ENCODE peak calls at places on chromosomes 3 and 15, in six cellular contexts. U is effector memory CD4-positive, alpha-beta T cell; T is SJSA1; B is GM23338; Q is fibroblast of lung; D is RWPE2. O is an unnamed sample.

GRCh38 chr15:47374222-47374621 is 343.1 kb upstream of the SEMA6D start:
- DNase-seq in B (peak; percentile 70), U (no peak), Q (peak; percentile 47), T (no peak), D (no peak), O (no peak)

GRCh38 chr3:59326246-59327024 is 276.6 kb upstream of the CFAP20DC start:
- DNase-seq in B (peak; percentile 77), D (no peak), Q (no peak), U (no peak), T (peak; percentile 4), O (no peak)

GRCh38 chr15:48634096-48634495 is 11.4 kb downstream of the FBN1 start:
- DNase-seq in U (no peak), T (no peak), D (no peak), B (no peak), Q (no peak), O (no peak)

GRCh38 chr3:142778541-142778940 is 54.7 kb downstream of the TRPC1 start:
- DNase-seq in B (no peak), Q (no peak), T (no peak), U (no peak), D (no peak), O (no peak)

GRCh38 chr3:64687781-64688515 is at the start of gene ADAMTS9:
- DNase-seq in B (peak; percentile 78), U (no peak), D (no peak), Q (peak; percentile 87), T (peak; percentile 60), O (peak; percentile 79)

GRCh38 chr3:190401943-190402342 is 14.0 kb downstream of the CLDN16 start:
- DNase-seq in U (no peak), D (no peak), T (no peak), B (no peak), Q (no peak), O (no peak)

GRCh38 chr15:87826119-87826730 is 430.3 kb downstream of the NTRK3 start:
- DNase-seq in T (no peak), U (no peak), B (peak; percentile 42), D (no peak), Q (no peak), O (no peak)

GRCh38 chr15:73633991-73634495 is 854 bp upstream of the NPTN start:
- DNase-seq in T (peak; percentile 95), D (peak; percentile 87), U (no peak), B (no peak), Q (peak; percentile 93), O (no peak)

GRCh38 chr15:78811124-78811824 is at the start of gene ADAMTS7:
- DNase-seq in B (peak; percentile 91), Q (peak; percentile 75), U (no peak), T (peak; percentile 77), D (no peak), O (peak; percentile 58)

GRCh38 chr3:31077021-31077601 is 182.7 kb upstream of the GADL1 start:
- DNase-seq in D (peak; percentile 78), T (peak; percentile 84), Q (peak; percentile 88), U (no peak), B (no peak), O (no peak)

GRCh38 chr3:97810779-97811390 is 10.9 kb upstream of the CRYBG3 start:
- DNase-seq in T (no peak), U (no peak), D (no peak), Q (peak; percentile 5), B (no peak), O (no peak)

GRCh38 chr3:184169896-184170875 is 4.5 kb upstream of the AP2M1 start:
- DNase-seq in T (no peak), Q (no peak), U (no peak), B (peak; percentile 36), D (no peak), O (no peak)

GRCh38 chr3:187288176-187288893 is 3.2 kb downstream of the MASP1 start:
- DNase-seq in Q (no peak), U (no peak), D (no peak), T (no peak), B (no peak), O (no peak)

GRCh38 chr3:112746675-112747276 is 99.9 kb downstream of the CD200R1L start:
- DNase-seq in Q (no peak), D (no peak), T (no peak), B (no peak), U (no peak), O (no peak)

GRCh38 chr3:188310270-188310710 is 156.3 kb downstream of the LPP start:
- DNase-seq in D (no peak), T (no peak), B (no peak), Q (no peak), U (no peak), O (no peak)

GRCh38 chr15:67458449-67458848 is 62.5 kb upstream of the C15orf61 start:
- DNase-seq in B (no peak), Q (no peak), U (no peak), D (no peak), T (no peak), O (no peak)

GRCh38 chr15:68885070-68885469 is 45.3 kb upstream of the SPESP1 start:
- DNase-seq in T (no peak), U (no peak), D (no peak), B (peak; percentile 72), Q (peak; percentile 77), O (peak; percentile 17)

GRCh38 chr15:78540955-78541743 is 905 bp downstream of the PSMA4 start:
- DNase-seq in B (no peak), U (no peak), Q (peak; percentile 38), D (no peak), T (no peak), O (no peak)

GRCh38 chr3:129016366-129016724 is 15.2 kb downstream of the EFCC1 start:
- DNase-seq in D (no peak), B (no peak), Q (no peak), U (peak; percentile 41), T (no peak), O (peak; percentile 13)

GRCh38 chr3:79490165-79491028 is 277.4 kb downstream of the ROBO1 start:
- DNase-seq in T (no peak), Q (peak; percentile 92), B (peak; percentile 29), U (no peak), D (no peak), O (peak; percentile 87)

DNA sequence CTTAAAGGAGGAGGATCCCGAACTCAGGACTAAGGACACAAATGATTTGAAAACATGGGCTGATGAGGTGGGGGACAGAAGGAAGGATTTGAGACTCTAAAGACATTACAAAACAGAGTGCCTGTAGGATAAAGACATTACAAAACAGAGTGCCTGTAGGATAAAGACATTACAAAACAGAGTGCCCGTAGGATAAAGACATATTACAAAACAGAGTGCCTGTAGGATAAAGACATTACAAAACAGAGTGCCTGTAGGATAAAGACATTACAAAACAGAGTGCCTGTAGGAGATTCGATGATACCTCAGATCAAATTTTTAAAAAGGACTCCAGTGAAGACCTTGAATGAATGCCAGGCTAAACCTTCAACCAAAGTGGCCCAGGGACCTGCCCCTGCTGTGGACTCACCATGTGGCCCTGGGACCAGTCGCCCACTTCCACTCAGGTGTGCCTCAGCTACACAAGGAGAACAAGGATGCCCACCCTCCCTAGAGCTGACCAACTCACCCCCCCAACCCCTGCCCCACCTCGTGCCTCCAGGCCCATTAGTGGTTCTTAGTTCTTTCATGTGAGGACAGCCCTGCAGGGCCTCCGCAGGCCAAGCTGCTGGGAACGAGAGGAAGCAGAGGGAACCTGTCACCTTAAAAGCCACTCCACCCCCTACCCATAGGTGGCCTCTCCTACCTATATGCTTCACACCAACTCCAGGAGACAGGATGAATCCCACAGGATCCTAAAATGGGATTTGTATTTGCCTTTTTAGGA is 59.8 kb downstream of the SH3BP5 start:
- DNase-seq in Q (no peak), U (no peak), D (no peak), T (no peak), B (peak; percentile 47), O (no peak)
- H3K4me1 ChIP-seq in Q (no peaks in the 10 kb centered on the region), U (peaks cover 58% of the 10 kb centered on the region), D (peaks cover 4% of the 10 kb centered on the region), T (peaks cover 28% of the 10 kb centered on the region), B (peaks cover under 1% of the 10 kb centered on the region), O (peaks cover 34% of the 10 kb centered on the region)

GRCh38 chr15:80549712-80550111 is 145.4 kb upstream of the ABHD17C start:
- DNase-seq in D (no peak), B (no peak), Q (peak; percentile 5), T (no peak), U (no peak), O (no peak)

GRCh38 chr15:80550910-80551265 is 144.2 kb upstream of the ABHD17C start:
- DNase-seq in D (no peak), T (no peak), B (no peak), U (no peak), Q (peak; percentile 59), O (no peak)

GRCh38 chr15:80547264-80547663 is 143.1 kb downstream of the ARNT2 start:
- DNase-seq in D (no peak), T (no peak), U (no peak), Q (no peak), B (no peak), O (no peak)

GRCh38 chr15:80550219-80550909 is 144.7 kb upstream of the ABHD17C start:
- DNase-seq in D (no peak), U (no peak), T (peak; percentile 89), B (no peak), Q (peak; percentile 85), O (no peak)

DNA sequence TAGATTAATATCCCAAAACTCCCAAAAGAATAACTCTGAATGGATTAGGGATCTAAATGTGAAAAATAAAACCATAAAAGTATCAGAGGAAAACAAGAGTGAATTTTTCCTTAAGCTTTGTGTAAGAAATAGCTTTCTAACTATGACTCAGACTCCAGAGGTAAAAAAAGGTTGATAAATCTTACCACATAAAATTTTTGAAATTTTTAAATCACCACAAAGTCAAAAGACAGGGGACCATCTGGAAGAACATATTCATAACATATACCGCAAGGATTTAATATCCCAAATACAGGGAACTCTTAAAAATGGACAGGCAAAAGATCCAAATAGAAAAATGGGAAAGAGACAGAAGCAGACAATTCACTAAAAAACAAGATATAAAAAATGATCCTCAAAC is 145.0 kb downstream of the ARNT2 start:
- DNase-seq in U (no peak), T (peak; percentile 64), D (no peak), B (no peak), Q (peak; percentile 74), O (no peak)
- H3K4me3 ChIP-seq in U (no peak overlapping the region), T (no peak overlapping the region), D (no peak overlapping the region), B (no peak overlapping the region), Q (peak overlapping the region; percentile 27), O (no peak overlapping the region)

DNA sequence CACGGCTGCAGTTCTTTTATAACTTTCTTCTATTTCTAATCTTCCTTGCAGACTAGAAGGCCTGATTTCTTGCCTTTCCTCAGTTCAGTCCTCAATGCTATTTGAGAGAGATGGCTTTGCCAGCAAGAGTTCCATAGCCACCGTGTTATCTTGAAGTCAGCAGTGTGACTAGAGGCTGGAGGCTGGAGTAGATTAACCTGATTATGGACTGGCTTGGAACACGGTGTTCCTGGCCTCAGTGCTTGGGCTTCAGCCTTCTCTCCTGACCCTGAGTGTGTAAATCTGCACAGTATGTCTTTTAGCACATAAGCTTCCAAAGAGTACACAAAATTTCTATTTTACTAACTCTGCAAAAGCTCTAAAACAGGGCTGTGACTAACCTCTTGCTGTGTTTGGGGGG is 61.4 kb downstream of the CCDC54 start:
- DNase-seq in D (no peak), T (no peak), Q (no peak), U (no peak), B (no peak), O (no peak)
- H3K27ac ChIP-seq in D (no peak overlapping the region), T (no peak overlapping the region), Q (no peak overlapping the region), U (no peak overlapping the region), B (no peak overlapping the region), O (no peak overlapping the region)

DNA sequence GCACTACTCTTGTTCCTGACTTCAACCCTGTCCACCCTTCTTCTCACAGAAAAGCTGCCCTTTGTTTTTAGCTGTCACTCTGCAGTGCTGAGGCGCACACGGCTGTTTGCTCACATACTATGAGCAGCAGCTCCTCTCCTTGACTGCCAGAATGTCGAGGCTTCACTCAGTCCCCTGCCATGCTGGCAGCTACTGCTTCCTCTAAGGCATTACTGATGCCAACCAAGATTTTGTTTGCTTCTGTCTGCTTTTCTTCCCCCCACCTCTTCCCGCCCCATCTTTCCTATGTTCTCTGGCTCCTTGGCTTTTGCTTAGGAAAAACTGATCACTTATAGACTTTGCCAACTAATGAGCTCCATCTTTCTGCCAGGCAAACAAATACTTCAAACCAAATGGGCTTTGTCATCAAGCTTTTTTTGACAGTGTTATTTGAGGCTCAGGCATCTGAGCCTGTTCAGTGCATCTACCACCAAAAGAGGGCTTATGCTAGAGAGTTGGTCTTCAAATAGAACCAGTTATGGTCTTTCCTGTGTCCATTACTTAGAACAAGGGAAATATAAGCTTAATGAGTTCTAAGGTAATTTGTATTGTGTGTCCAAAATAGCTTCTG is 81.0 kb downstream of the FBXL2 start:
- DNase-seq in Q (no peak), D (no peak), B (no peak), U (no peak), T (no peak), O (no peak)
- H3K4me1 ChIP-seq in Q (peaks cover 2% of the 10 kb centered on the region), D (peaks cover 51% of the 10 kb centered on the region), B (no peaks in the 10 kb centered on the region), U (no peaks in the 10 kb centered on the region), T (peaks cover 27% of the 10 kb centered on the region), O (no peaks in the 10 kb centered on the region)